ENCODE peak calls at places on chromosomes 7 and 10, in seven cellular contexts. N, H, M, R, A, F and X are unnamed samples.

GRCh38 chr7:78472519-78472918 is 673.9 kb downstream of the PHTF2 start:
- DNase-seq in M (peak; percentile 39), F (no peak), H (no peak), R (no peak), A (no peak), N (no peak), X (no peak)

GRCh38 chr10:114685456-114685855 is 27.4 kb upstream of the ABLIM1 start:
- DNase-seq in M (no peak), H (no peak), A (no peak), F (no peak), R (no peak), N (no peak), X (no peak)

GRCh38 chr10:110525349-110526260 is 27.9 kb downstream of the DUSP5 start:
- DNase-seq in M (peak; percentile 68), A (no peak), N (no peak), R (no peak), H (no peak), F (no peak), X (no peak)

GRCh38 chr7:50369408-50370026 is 65.0 kb downstream of the IKZF1 start:
- DNase-seq in F (no peak), H (no peak), N (no peak), A (no peak), R (no peak), M (peak; percentile 10), X (no peak)

GRCh38 chr10:127872011-127872741 is 20.6 kb downstream of the CLRN3 start:
- DNase-seq in A (no peak), H (no peak), N (no peak), F (no peak), R (peak; percentile 22), M (peak; percentile 75), X (no peak)

GRCh38 chr10:13831711-13832110 is 244.9 kb downstream of the PRPF18 start:
- DNase-seq in R (no peak), F (no peak), M (peak; percentile 39), N (no peak), A (no peak), H (no peak), X (no peak)

GRCh38 chr7:5234852-5235831 is 45.1 kb downstream of the WIPI2 start:
- DNase-seq in F (no peak), H (no peak), M (no peak), N (no peak), R (no peak), A (no peak), X (peak; percentile 70)

GRCh38 chr7:132639983-132640382 is 63.7 kb upstream of the PLXNA4 start:
- DNase-seq in R (no peak), A (no peak), F (no peak), H (no peak), M (no peak), N (no peak), X (no peak)

GRCh38 chr10:12521423-12521822 is 172.1 kb downstream of the CAMK1D start:
- DNase-seq in A (no peak), H (no peak), M (no peak), F (no peak), N (no peak), R (no peak), X (no peak)

GRCh38 chr7:142787034-142787768 is 16.4 kb downstream of the PRSS2 start:
- DNase-seq in F (no peak), R (no peak), N (no peak), M (no peak), A (no peak), H (no peak), X (no peak)

GRCh38 chr7:128299109-128299514 is 44.6 kb downstream of the RBM28 start:
- DNase-seq in N (no peak), A (no peak), M (peak; percentile 6), F (no peak), H (no peak), R (no peak), X (no peak)

GRCh38 chr7:116433246-116433645 is 66.3 kb upstream of the CAV2 start:
- DNase-seq in H (no peak), A (no peak), N (no peak), R (no peak), M (no peak), F (no peak), X (no peak)

GRCh38 chr10:48501806-48502771 is 102.8 kb downstream of the ARHGAP22 start:
- DNase-seq in N (no peak), M (no peak), H (no peak), F (no peak), R (no peak), A (no peak), X (no peak)

GRCh38 chr7:157087646-157088045 is 51.1 kb upstream of the UBE3C start:
- DNase-seq in N (no peak), A (no peak), F (no peak), M (no peak), R (no peak), H (no peak), X (no peak)

GRCh38 chr10:48981310-48981907 is 41.8 kb upstream of the LRRC18 start:
- DNase-seq in F (peak; percentile 79), A (peak; percentile 6), N (no peak), M (peak; percentile 43), R (peak; percentile 63), H (no peak), X (no peak)

GRCh38 chr7:28729276-28729675 is 228.9 kb downstream of the TRIL start:
- DNase-seq in R (no peak), M (no peak), N (no peak), H (no peak), F (no peak), A (no peak), X (peak; percentile 87)

GRCh38 chr10:29841724-29842649 is 207.2 kb upstream of the SVIL start:
- DNase-seq in A (no peak), F (peak; percentile 19), R (peak; percentile 60), M (peak; percentile 33), H (no peak), N (no peak), X (peak; percentile 87)

GRCh38 chr7:33137098-33137497 is 7.7 kb downstream of the BBS9 start:
- DNase-seq in F (no peak), H (no peak), M (no peak), N (no peak), R (no peak), A (no peak), X (no peak)

GRCh38 chr10:113554214-113554613 is 1.4 kb downstream of the HABP2 start:
- DNase-seq in A (no peak), M (no peak), F (no peak), H (no peak), R (no peak), N (no peak), X (no peak)

GRCh38 chr7:119343289-119343688 is 929.7 kb upstream of the KCND2 start:
- DNase-seq in M (no peak), A (no peak), H (no peak), N (no peak), R (no peak), F (no peak), X (no peak)

GRCh38 chr10:53223846-53224245 is 451.3 kb upstream of the MBL2 start:
- DNase-seq in F (peak; percentile 49), R (no peak), M (no peak), H (no peak), A (no peak), N (no peak), X (no peak)

GRCh38 chr10:21764790-21765189 is 230.8 kb downstream of the MLLT10 start:
- DNase-seq in A (no peak), R (no peak), F (no peak), H (no peak), N (no peak), M (no peak), X (no peak)

GRCh38 chr10:83647519-83647918 is 491.8 kb upstream of the GHITM start:
- DNase-seq in A (no peak), N (no peak), R (no peak), F (no peak), H (no peak), M (peak; percentile 21), X (no peak)

GRCh38 chr10:124530816-124531215 is 69.2 kb downstream of the LHPP start:
- DNase-seq in F (no peak), N (no peak), H (no peak), R (no peak), M (no peak), A (no peak), X (no peak)

GRCh38 chr10:118871244-118871865 is 116.6 kb upstream of the CACUL1 start:
- DNase-seq in A (no peak), R (no peak), M (no peak), H (no peak), F (no peak), N (no peak), X (no peak)

GRCh38 chr7:98051118-98051744 is 55.4 kb upstream of the LMTK2 start:
- DNase-seq in N (no peak), R (peak; percentile 24), M (no peak), A (peak; percentile 28), F (peak; percentile 70), H (no peak), X (peak; percentile 27)

GRCh38 chr10:104650072-104650471 is 9.0 kb downstream of the SORCS3 start:
- DNase-seq in F (no peak), A (no peak), M (no peak), N (no peak), H (no peak), R (no peak), X (no peak)

GRCh38 chr10:127600479-127600878 is 51.4 kb downstream of the NPS start:
- DNase-seq in N (no peak), F (no peak), M (no peak), R (no peak), H (no peak), A (no peak), X (no peak)